ENCODE peak calls at places on chromosome 3, in seven cellular contexts. K is GM23338; T is A549; B is foreskin keratinocyte; V is Panc1; O is Right ventricle myocardium superior; Q is stimulated activated effector memory CD8-positive, alpha-beta T cell treated with anti-CD3 and anti-CD28 coated beads, Interleukin-12 subunit alpha, Interleukin-12 subunit beta, amount 100 ng/mL, for 72 hours. S is an unnamed sample.

GRCh38 chr3:14540209-14540575 is at the start of gene GRIP2:
- ATAC-seq in Q (no peak), O (peak; percentile 86), V (no peak), T (no peak), K (no peak), B (no peak), S (peak; percentile 68)

GRCh38 chr3:57797701-57798487 is 41.8 kb downstream of the SLMAP start:
- ATAC-seq in B (no peak), K (no peak), O (no peak), T (no peak), Q (no peak), V (no peak), S (no peak)

GRCh38 chr3:108292905-108293328 is 3.4 kb upstream of the HHLA2 start:
- ATAC-seq in V (no peak), Q (peak; percentile 82), O (no peak), B (no peak), T (no peak), K (no peak), S (no peak)

GRCh38 chr3:133928136-133928893 is 32.6 kb upstream of the RAB6B start:
- ATAC-seq in V (no peak), Q (no peak), T (no peak), K (no peak), B (peak; percentile 9), O (no peak), S (no peak)

GRCh38 chr3:69389520-69390248 is 3.8 kb upstream of the FRMD4B start:
- ATAC-seq in T (no peak), Q (no peak), O (peak; percentile 18), K (no peak), B (peak; percentile 69), V (no peak), S (no peak)

GRCh38 chr3:196192036-196193001 is 18.9 kb downstream of the ZDHHC19 start:
- ATAC-seq in B (peak; percentile 8), K (peak; percentile 22), T (no peak), O (peak; percentile 45), V (no peak), Q (peak; percentile 76), S (no peak)

GRCh38 chr3:115783938-115784738 is 160.8 kb downstream of the GAP43 start:
- ATAC-seq in T (peak; percentile 94), O (peak; percentile 97), B (peak; percentile 85), V (peak; percentile 95), Q (peak; percentile 93), K (peak; percentile 89), S (peak; percentile 87)

GRCh38 chr3:11570789-11571495 is 72.8 kb downstream of the VGLL4 start:
- ATAC-seq in B (no peak), K (no peak), O (no peak), Q (no peak), T (no peak), V (no peak), S (no peak)

GRCh38 chr3:74614133-74614967 is at the start of gene CNTN3:
- ATAC-seq in Q (no peak), K (peak; percentile 89), V (no peak), B (peak; percentile 46), T (no peak), O (peak; percentile 78), S (peak; percentile 65)

GRCh38 chr3:23103764-23104163 is 99.4 kb upstream of the UBE2E2 start:
- ATAC-seq in T (no peak), O (no peak), B (peak; percentile 34), K (peak; percentile 67), V (no peak), Q (no peak), S (no peak)

GRCh38 chr3:14278799-14279705 is 100.4 kb downstream of the LSM3 start:
- ATAC-seq in B (no peak), V (peak; percentile 29), T (no peak), Q (no peak), O (no peak), K (peak; percentile 63), S (peak; percentile 37)

GRCh38 chr3:13700889-13701288 is 152.0 kb downstream of the FBLN2 start:
- ATAC-seq in O (no peak), T (no peak), B (no peak), V (no peak), Q (no peak), K (peak; percentile 25), S (no peak)

GRCh38 chr3:48952510-48953118 is 34.0 kb downstream of the ARIH2 start:
- ATAC-seq in T (no peak), K (peak; percentile 97), V (no peak), Q (peak; percentile 56), O (peak; percentile 25), B (no peak), S (peak; percentile 66)

GRCh38 chr3:40162616-40163015 is 146.9 kb upstream of the EIF1B start:
- ATAC-seq in T (no peak), V (no peak), O (no peak), B (no peak), K (no peak), Q (no peak), S (no peak)

GRCh38 chr3:111764645-111765091 is 94.4 kb upstream of the PHLDB2 start:
- ATAC-seq in Q (no peak), V (no peak), B (peak; percentile 0), T (peak; percentile 88), K (no peak), O (no peak), S (no peak)

GRCh38 chr3:122941233-122942206 is 86.0 kb downstream of the SEMA5B start:
- ATAC-seq in B (no peak), K (no peak), T (no peak), O (no peak), Q (peak; percentile 55), V (no peak), S (peak; percentile 38)

GRCh38 chr3:37668831-37669610 is 192.7 kb upstream of the CTDSPL start:
- ATAC-seq in Q (no peak), O (peak; percentile 62), B (peak; percentile 45), K (no peak), T (no peak), V (no peak), S (peak; percentile 72)

GRCh38 chr3:31671976-31672375 is 139.3 kb downstream of the STT3B start:
- ATAC-seq in K (no peak), Q (no peak), V (no peak), B (no peak), T (no peak), O (no peak), S (no peak)

GRCh38 chr3:53996153-53996861 is 104.6 kb upstream of the SELENOK start:
- ATAC-seq in T (peak; percentile 71), K (peak; percentile 48), Q (peak; percentile 19), B (peak; percentile 37), V (no peak), O (no peak), S (no peak)

GRCh38 chr3:12656193-12656592 is 7.7 kb downstream of the RAF1 start:
- ATAC-seq in V (no peak), Q (no peak), O (no peak), K (peak; percentile 50), T (no peak), B (no peak), S (no peak)

GRCh38 chr3:100090669-100091005 is 23.7 kb downstream of the FILIP1L start:
- ATAC-seq in B (no peak), Q (no peak), O (peak; percentile 18), K (peak; percentile 39), T (peak; percentile 61), V (peak; percentile 51), S (peak; percentile 43)

GRCh38 chr3:102715030-102715697 is 280.3 kb downstream of the ZPLD1 start:
- ATAC-seq in V (no peak), Q (peak; percentile 85), K (no peak), T (no peak), O (no peak), B (peak; percentile 98), S (peak; percentile 62)

GRCh38 chr3:5634411-5634810 is 446.9 kb downstream of the EDEM1 start:
- ATAC-seq in V (no peak), Q (no peak), K (no peak), T (no peak), O (no peak), B (no peak), S (no peak)

GRCh38 chr3:149080011-149080698 is 6.2 kb downstream of the HLTF start:
- ATAC-seq in Q (no peak), T (no peak), V (no peak), B (no peak), O (no peak), K (no peak), S (peak; percentile 42)

GRCh38 chr3:157520485-157521184 is 17.4 kb upstream of the VEPH1 start:
- ATAC-seq in V (no peak), B (no peak), T (no peak), O (peak; percentile 88), K (no peak), Q (no peak), S (no peak)

GRCh38 chr3:15040844-15041243 is 24.3 kb downstream of the MRPS25 start:
- ATAC-seq in B (no peak), Q (no peak), V (no peak), K (no peak), T (no peak), O (peak; percentile 59), S (no peak)

GRCh38 chr3:127815641-127816605 is 6.4 kb downstream of the MGLL start:
- ATAC-seq in K (no peak), B (no peak), T (no peak), V (no peak), O (no peak), Q (no peak), S (no peak)

GRCh38 chr3:187943677-187944390 is 198.6 kb upstream of the BCL6 start:
- ATAC-seq in V (no peak), T (peak; percentile 88), B (peak; percentile 46), K (peak; percentile 55), Q (no peak), O (no peak), S (peak; percentile 33)

GRCh38 chr3:39255503-39256325 is 24.1 kb downstream of the CX3CR1 start:
- ATAC-seq in V (no peak), T (no peak), Q (peak; percentile 60), B (peak; percentile 67), O (peak; percentile 65), K (no peak), S (peak; percentile 9)

GRCh38 chr3:33941804-33942203 is 143.4 kb downstream of the PDCD6IP start:
- ATAC-seq in V (no peak), B (no peak), Q (peak; percentile 85), T (no peak), K (no peak), O (no peak), S (no peak)